ENCODE peak calls at places on chromosomes 3 and 15, in five cellular contexts. S is brain microvascular endothelial cell; F is CD8-positive, alpha-beta memory T cell; D is breast epithelium; W is adrenal gland. I is an unnamed sample. For H3K27me3, the result is how much of the 10 kb centered on the place peaks cover.

GRCh38 chr3:119240101-119240581 is 537 bp downstream of the B4GALT4 start:
- DNase-seq in S (no peak), F (no peak), D (no peak), W (no peak), I (no peak)

GRCh38 chr3:16183601-16184270 is 9.3 kb downstream of the GALNT15 start:
- DNase-seq in S (peak), F (no peak), D (no peak), W (no peak), I (peak)

GRCh38 chr15:73952913-73953750 is 26.9 kb downstream of the LOXL1 start:
- DNase-seq in S (no peak), F (no peak), D (no peak), W (no peak), I (no peak)

GRCh38 chr15:30921781-30922371 is 18.2 kb downstream of the FAN1 start:
- DNase-seq in S (no peak), F (no peak), D (no peak), W (peak), I (no peak)

GRCh38 chr3:192745150-192745549 is 17.8 kb upstream of the FGF12 start:
- DNase-seq in S (no peak), F (no peak), D (no peak), W (no peak), I (no peak)

GRCh38 chr3:80350771-80351170 is 583.0 kb upstream of the ROBO1 start:
- DNase-seq in S (peak), F (no peak), D (no peak), W (no peak), I (no peak)

GRCh38 chr15:96972201-96972600 is 641.7 kb downstream of the NR2F2 start:
- DNase-seq in S (no peak), F (no peak), D (no peak), W (no peak), I (no peak)

GRCh38 chr3:152157337-152157736 is 111.4 kb upstream of the MBNL1 start:
- DNase-seq in S (no peak), F (no peak), D (no peak), W (no peak), I (no peak)

GRCh38 chr15:58269455-58270414 is 131.6 kb downstream of the AQP9 start:
- DNase-seq in S (peak), F (no peak), D (no peak), W (peak), I (peak)

GRCh38 chr3:135567223-135567622 is 398.3 kb upstream of the PPP2R3A start:
- DNase-seq in S (no peak), F (no peak), D (no peak), W (no peak), I (no peak)

GRCh38 chr3:151423091-151423490 is 37.8 kb downstream of the IGSF10 start:
- DNase-seq in S (no peak), F (no peak), D (no peak), W (no peak), I (no peak)

GRCh38 chr3:149493315-149494021 is 19.0 kb downstream of the TM4SF4 start:
- DNase-seq in S (no peak), F (no peak), D (no peak), W (no peak), I (no peak)

GRCh38 chr3:72665701-72666443 is 182.4 kb downstream of the SHQ1 start:
- DNase-seq in S (peak), F (peak), D (peak), W (peak), I (no peak)

GRCh38 chr3:111277226-111277625 is 205.6 kb downstream of the NECTIN3 start:
- DNase-seq in S (peak), F (no peak), D (no peak), W (no peak), I (peak)

GRCh38 chr3:193777524-193777923 is 184.5 kb downstream of the OPA1 start:
- DNase-seq in S (no peak), F (no peak), D (no peak), W (no peak), I (no peak)

GRCh38 chr3:71589132-71589531 is 5.6 kb upstream of the FOXP1 start:
- DNase-seq in S (no peak), F (no peak), D (no peak), W (no peak), I (no peak)

GRCh38 chr15:94524565-94524964 is 293.2 kb downstream of the MCTP2 start:
- DNase-seq in S (no peak), F (no peak), D (no peak), W (no peak), I (no peak)

GRCh38 chr3:127431066-127431465 is 143.2 kb upstream of the PRR20G start:
- DNase-seq in S (no peak), F (no peak), D (peak), W (no peak), I (no peak)

GRCh38 chr3:100103558-100104441 is 10.5 kb downstream of the FILIP1L start:
- DNase-seq in S (peak), F (no peak), D (no peak), W (no peak), I (peak)

GRCh38 chr3:6119367-6119766 is 741.5 kb upstream of the GRM7 start:
- DNase-seq in S (no peak), F (no peak), D (no peak), W (no peak), I (no peak)

GRCh38 chr3:47366833-47367232 is 14.0 kb upstream of the PTPN23 start:
- DNase-seq in S (no peak), F (no peak), D (no peak), W (no peak), I (no peak)

GRCh38 chr3:111715911-111716523 is 120.9 kb upstream of the ZBED2 start:
- DNase-seq in S (peak), F (no peak), D (peak), W (peak), I (no peak)

GRCh38 chr3:47399016-47399415 is 18.2 kb downstream of the PTPN23 start:
- DNase-seq in S (no peak), F (no peak), D (no peak), W (no peak), I (no peak)

GRCh38 chr3:23055733-23056376 is 147.3 kb upstream of the UBE2E2 start:
- DNase-seq in S (peak), F (no peak), D (no peak), W (no peak), I (peak)

GRCh38 chr3:33706056-33706455 is 12.0 kb downstream of the CLASP2 start:
- DNase-seq in S (no peak), F (no peak), D (no peak), W (no peak), I (no peak)

GRCh38 chr3:187550446-187550845 is 119.7 kb downstream of the SST start:
- DNase-seq in S (no peak), F (no peak), D (no peak), W (no peak), I (no peak)

GRCh38 chr15:79430901-79431635 is 1.1 kb upstream of the MINAR1 start:
- DNase-seq in S (no peak), F (no peak), D (no peak), W (no peak), I (no peak)

GRCh38 chr15:88650556-88650955 is 11.7 kb downstream of the ISG20 start:
- DNase-seq in S (no peak), F (no peak), D (no peak), W (no peak), I (no peak)

GRCh38 chr15:39362832-39363561 is 217.9 kb upstream of the THBS1 start:
- DNase-seq in S (peak), F (no peak), D (no peak), W (no peak), I (peak)

GRCh38 chr3:153372326-153372725 is 210.3 kb downstream of the RAP2B start:
- DNase-seq in S (peak), F (no peak), D (no peak), W (no peak), I (peak)

GRCh38 chr3:30644615-30645014 is 38.2 kb downstream of the TGFBR2 start:
- DNase-seq in S (peak), F (peak), D (no peak), W (peak), I (peak)

GRCh38 chr15:100333236-100333635 is 8.5 kb downstream of the ADAMTS17 start:
- DNase-seq in S (no peak), F (no peak), D (no peak), W (no peak), I (no peak)

GRCh38 chr15:60620707-60621106 is 141.8 kb upstream of the ICE2 start:
- DNase-seq in S (no peak), F (no peak), D (no peak), W (peak), I (no peak)

GRCh38 chr15:40481671-40482070 is 10.9 kb downstream of the CHST14 start:
- DNase-seq in S (no peak), F (no peak), D (no peak), W (no peak), I (no peak)

GRCh38 chr15:73748731-73749130 is 4.4 kb downstream of the INSYN1 start:
- DNase-seq in S (no peak), F (no peak), D (no peak), W (no peak), I (no peak)

GRCh38 chr15:35000511-35000910 is 12.4 kb upstream of the ZNF770 start:
- DNase-seq in S (peak), F (no peak), D (no peak), W (peak), I (peak)

GRCh38 chr15:48680841-48681240 is 35.3 kb upstream of the FBN1 start:
- DNase-seq in S (peak), F (no peak), D (no peak), W (no peak), I (peak)

GRCh38 chr3:78338405-78338804 is 1298.5 kb downstream of the ROBO2 start:
- DNase-seq in S (no peak), F (no peak), D (no peak), W (no peak), I (no peak)

DNA sequence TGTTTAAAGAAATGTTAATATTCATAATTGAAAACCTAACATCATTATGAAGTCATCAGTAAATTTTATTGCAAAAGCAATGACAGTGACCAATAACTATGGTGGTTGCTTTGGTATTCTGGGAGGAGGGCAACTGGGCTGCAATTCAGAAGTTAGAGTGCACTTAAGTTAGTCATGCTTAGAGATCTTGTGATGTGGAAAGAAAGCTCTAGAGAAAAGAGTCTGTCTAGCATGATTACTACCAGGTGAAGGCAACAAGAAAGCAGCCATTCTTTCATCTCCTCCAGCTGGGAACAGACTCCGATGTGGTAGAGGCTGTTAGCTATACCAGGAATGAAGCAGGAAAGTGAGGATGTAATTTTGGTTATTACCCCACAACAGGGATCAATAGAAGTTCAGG is 625.6 kb downstream of the SI start:
- DNase-seq in S (no peak), F (no peak), D (no peak), W (no peak), I (no peak)
- H3K4me3 ChIP-seq in S (no peak), F (no peak), D (no peak), W (no peak), I (no peak)

GRCh38 chr3:52030725-52031330 is 25.5 kb downstream of the DUSP7 start:
- DNase-seq in S (no peak), F (no peak), D (no peak), W (no peak), I (no peak)
- H3K27ac ChIP-seq in S (no peak), F (no peak), D (no peak), W (no peak), I (no peak)

DNA sequence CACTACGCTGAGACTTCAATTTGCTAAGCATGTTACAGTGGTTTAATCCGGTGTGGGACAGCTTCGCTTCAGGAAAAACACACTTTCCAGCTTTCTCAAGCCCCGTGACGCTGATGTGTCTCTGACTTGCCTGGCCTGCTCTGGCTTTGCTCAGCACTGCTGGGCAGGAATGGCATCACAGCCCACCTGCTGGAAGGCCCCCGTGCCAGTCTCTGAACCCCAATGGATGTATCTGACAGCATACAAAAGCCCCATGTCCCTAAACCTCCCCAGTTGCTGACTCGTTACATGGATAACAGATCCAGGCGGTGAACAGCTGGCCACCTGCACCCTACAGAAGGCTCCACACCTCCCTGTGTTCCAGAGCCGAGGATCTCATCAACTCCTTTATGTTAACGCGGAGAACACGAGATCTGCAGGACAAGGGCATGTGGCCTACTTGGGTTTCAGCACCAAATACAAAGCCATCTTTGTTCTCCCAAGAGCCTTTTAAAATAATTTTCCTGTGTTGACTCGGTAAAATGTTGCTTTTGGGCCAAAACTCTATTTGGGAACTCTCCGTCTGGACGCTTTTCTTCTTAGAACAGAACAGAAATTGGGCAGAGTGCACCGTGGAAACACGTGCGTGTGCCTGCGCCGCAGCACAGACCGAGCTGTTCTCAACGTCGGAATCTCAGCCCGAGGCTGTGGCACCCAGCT is 61.4 kb downstream of the ATP10A start:
- DNase-seq in S (no peak), F (no peak), D (no peak), W (peak), I (no peak)
- H3K27me3 ChIP-seq in S (under half), F (under half), D (under half), W (under half), I (under half)

GRCh38 chr3:48546203-48546829 is 10.3 kb downstream of the PFKFB4 start:
- DNase-seq in S (no peak), F (no peak), D (no peak), W (no peak), I (no peak)
- H3K4me3 ChIP-seq in S (no peak), F (no peak), D (no peak), W (no peak), I (no peak)

GRCh38 chr15:44715142-44715796 is 4.0 kb downstream of the B2M start:
- DNase-seq in S (no peak), F (no peak), D (no peak), W (no peak), I (no peak)
- H3K27ac ChIP-seq in S (no peak), F (peak), D (no peak), W (no peak), I (no peak)

GRCh38 chr15:70433583-70434288 is 329.6 kb downstream of the UACA start:
- DNase-seq in S (no peak), F (no peak), D (peak), W (no peak), I (no peak)

GRCh38 chr15:70429323-70429722 is 331.6 kb upstream of the TLE3 start:
- DNase-seq in S (no peak), F (no peak), D (peak), W (no peak), I (no peak)

GRCh38 chr15:70430029-70430428 is 332.3 kb upstream of the TLE3 start:
- DNase-seq in S (peak), F (no peak), D (no peak), W (no peak), I (peak)

GRCh38 chr15:70432924-70433500 is 330.3 kb downstream of the UACA start:
- DNase-seq in S (no peak), F (no peak), D (peak), W (no peak), I (no peak)

DNA sequence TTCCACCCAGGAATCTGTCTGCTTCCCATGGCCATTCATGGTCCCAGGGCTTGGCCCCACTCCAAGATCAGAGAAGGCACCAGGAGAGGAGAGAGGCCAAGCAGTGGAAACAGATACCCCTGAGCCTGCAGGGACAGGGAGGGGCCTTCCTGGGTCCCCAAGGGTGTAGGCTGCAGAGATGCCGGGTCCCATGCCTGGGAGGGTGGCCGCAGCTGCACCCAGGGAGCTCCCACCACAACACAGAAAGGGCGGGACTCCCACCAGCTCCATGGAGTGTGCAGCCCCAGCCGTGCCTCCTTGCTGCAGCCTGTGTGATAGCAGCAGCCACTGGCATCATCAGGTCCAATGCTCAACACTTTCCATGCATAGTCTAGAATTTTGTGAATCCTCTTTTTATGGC is 331.5 kb downstream of the UACA start:
- DNase-seq in S (no peak), F (no peak), D (peak), W (no peak), I (no peak)
- H3K27me3 ChIP-seq in S (under half), F (under half), D (under half), W (under half), I (under half)